ENCODE peak calls at places on chromosomes 1 and 21, in seven cellular contexts. D is lung; R is colonic mucosa; X is heart right ventricle; T is CD8-positive, alpha-beta T cell; P is endothelial cell of umbilical vein; K is body of pancreas. G is an unnamed sample. For H3K36me3, the result is how much of the 10 kb centered on the place peaks cover.

GRCh38 chr21:42520628-42521253 is 7.1 kb downstream of the SLC37A1 start:
- DNase-seq in T (no peak), R (no peak), P (no peak), X (no peak), D (no peak), K (no peak), G (no peak)

GRCh38 chr1:202462342-202463076 is 114.0 kb downstream of the PPP1R12B start:
- DNase-seq in X (peak), R (peak), T (no peak), D (peak), P (no peak), K (no peak), G (no peak)

GRCh38 chr1:107076846-107077245 is 20.4 kb downstream of the PRMT6 start:
- DNase-seq in T (no peak), R (no peak), K (no peak), D (no peak), X (no peak), P (no peak), G (no peak)

GRCh38 chr21:31273278-31273677 is 70.8 kb downstream of the TIAM1 start:
- DNase-seq in T (no peak), P (no peak), K (no peak), X (no peak), R (no peak), D (no peak), G (no peak)

GRCh38 chr1:69535490-69535889 is 32.2 kb upstream of the LRRC7 start:
- DNase-seq in T (no peak), X (no peak), K (no peak), R (no peak), D (no peak), P (no peak), G (no peak)

GRCh38 chr1:31310131-31310530 is 13.3 kb downstream of the ZCCHC17 start:
- DNase-seq in K (no peak), X (no peak), R (no peak), D (no peak), P (no peak), T (no peak), G (no peak)

GRCh38 chr1:212624976-212625501 is 16.5 kb downstream of the ATF3 start:
- DNase-seq in P (no peak), K (no peak), T (no peak), X (no peak), R (no peak), D (no peak), G (no peak)

GRCh38 chr21:44485254-44485793 is 30.0 kb downstream of the LRRC3 start:
- DNase-seq in D (peak), K (no peak), X (no peak), R (peak), P (peak), T (peak), G (peak)

GRCh38 chr1:53740621-53741105 is 1.7 kb upstream of the GLIS1 start:
- DNase-seq in P (no peak), R (no peak), K (no peak), T (no peak), X (no peak), D (no peak), G (no peak)

GRCh38 chr1:86779308-86780191 is 75.2 kb downstream of the SH3GLB1 start:
- DNase-seq in R (peak), P (peak), D (peak), X (no peak), T (no peak), K (no peak), G (no peak)

GRCh38 chr1:6124341-6124740 is 55.8 kb downstream of the CHD5 start:
- DNase-seq in K (no peak), P (no peak), X (no peak), T (no peak), R (no peak), D (no peak), G (no peak)

GRCh38 chr1:54170961-54171460 is 18.2 kb upstream of the CDCP2 start:
- DNase-seq in K (no peak), P (no peak), T (no peak), X (no peak), R (no peak), D (no peak), G (no peak)

GRCh38 chr1:53141487-53142055 is 867 bp downstream of the SLC1A7 start:
- DNase-seq in T (no peak), R (no peak), X (no peak), P (no peak), K (no peak), D (no peak), G (no peak)

GRCh38 chr21:36909901-36910561 is 56.4 kb downstream of the HLCS start:
- DNase-seq in X (no peak), T (no peak), R (no peak), P (peak), D (no peak), K (no peak), G (peak)

GRCh38 chr1:184533049-184533448 is 146.2 kb downstream of the C1orf21 start:
- DNase-seq in X (no peak), T (no peak), R (no peak), K (no peak), D (no peak), P (no peak), G (no peak)

GRCh38 chr1:26677306-26678115 is 18.3 kb upstream of the ARID1A start:
- DNase-seq in K (peak), T (peak), D (peak), P (peak), X (peak), R (peak), G (peak)

GRCh38 chr1:187413770-187414169 is 585.0 kb downstream of the PLA2G4A start:
- DNase-seq in T (no peak), D (no peak), P (peak), R (no peak), K (no peak), X (no peak), G (no peak)

GRCh38 chr1:101410048-101410878 is 173.4 kb downstream of the S1PR1 start:
- DNase-seq in X (no peak), P (peak), K (no peak), R (no peak), D (no peak), T (no peak), G (no peak)

GRCh38 chr21:42570841-42571387 is 57.3 kb downstream of the SLC37A1 start:
- DNase-seq in P (no peak), R (peak), X (no peak), T (no peak), D (no peak), K (peak), G (no peak)

GRCh38 chr1:3527774-3528173 is 73.3 kb downstream of the ARHGEF16 start:
- DNase-seq in D (no peak), X (no peak), K (no peak), R (no peak), T (no peak), P (no peak), G (no peak)

GRCh38 chr1:172360511-172360910 is 60.0 kb upstream of the C1orf105 start:
- DNase-seq in X (no peak), P (peak), R (peak), T (no peak), K (no peak), D (no peak), G (no peak)

GRCh38 chr1:99886841-99887240 is 36.7 kb downstream of the AGL start:
- DNase-seq in K (no peak), P (no peak), D (no peak), T (no peak), X (no peak), R (no peak), G (no peak)

GRCh38 chr1:64836792-64837191 is 91.9 kb downstream of the RAVER2 start:
- DNase-seq in D (no peak), X (no peak), R (no peak), P (peak), K (no peak), T (no peak), G (no peak)

GRCh38 chr1:203367051-203367450 is 16.1 kb upstream of the FMOD start:
- DNase-seq in P (no peak), D (no peak), X (no peak), K (no peak), T (no peak), R (no peak), G (no peak)

GRCh38 chr1:163265547-163265946 is 56.2 kb upstream of the NUF2 start:
- DNase-seq in K (no peak), T (no peak), R (no peak), D (no peak), X (no peak), P (no peak), G (no peak)

GRCh38 chr1:164617607-164618564 is 58.9 kb downstream of the PBX1 start:
- DNase-seq in P (peak), K (peak), R (peak), D (peak), X (no peak), T (no peak), G (no peak)

GRCh38 chr1:68973459-68974244 is 476.8 kb upstream of the DEPDC1 start:
- DNase-seq in K (no peak), P (no peak), R (no peak), T (no peak), D (no peak), X (no peak), G (no peak)

GRCh38 chr21:39238275-39238674 is 55.0 kb upstream of the PSMG1 start:
- DNase-seq in T (no peak), X (no peak), K (no peak), R (no peak), P (no peak), D (no peak), G (no peak)

GRCh38 chr1:108066808-108067207 is 101.8 kb upstream of the VAV3 start:
- DNase-seq in R (no peak), K (no peak), P (no peak), X (no peak), D (no peak), T (no peak), G (no peak)

GRCh38 chr1:172658871-172659453 is at the start of gene FASLG:
- DNase-seq in P (no peak), D (no peak), X (no peak), R (no peak), K (no peak), T (peak), G (peak)

GRCh38 chr1:47996060-47996405 is 1.2 kb downstream of the TRABD2B start:
- DNase-seq in R (no peak), X (no peak), K (no peak), D (no peak), P (no peak), T (no peak), G (no peak)

GRCh38 chr1:200487650-200488049 is 77.8 kb upstream of the ZNF281 start:
- DNase-seq in X (no peak), K (no peak), P (peak), D (peak), T (no peak), R (no peak), G (no peak)

GRCh38 chr21:32403201-32403701 is 9.3 kb upstream of the EVA1C start:
- DNase-seq in X (peak), R (peak), P (peak), K (peak), D (peak), T (peak), G (peak)

GRCh38 chr21:46048926-46049889 is 48.7 kb upstream of the COL6A2 start:
- DNase-seq in K (peak), X (peak), P (no peak), T (no peak), D (peak), R (peak), G (no peak)

GRCh38 chr1:240404286-240404685 is 207.7 kb downstream of the GREM2 start:
- DNase-seq in K (no peak), D (no peak), R (no peak), P (no peak), X (no peak), T (no peak), G (no peak)
- H3K27ac ChIP-seq in K (no peak), D (no peak), R (no peak), P (no peak), X (no peak), T (no peak), G (no peak)

GRCh38 chr1:230371923-230372703 is 54.0 kb downstream of the PGBD5 start:
- DNase-seq in T (no peak), P (no peak), D (no peak), X (no peak), R (no peak), K (no peak), G (no peak)
- H3K4me3 ChIP-seq in T (no peak), P (no peak), D (no peak), X (no peak), R (peak), K (no peak), G (no peak)

GRCh38 chr1:224704409-224704735 is 88.3 kb downstream of the CNIH3 start:
- DNase-seq in T (no peak), X (no peak), P (no peak), R (no peak), D (no peak), K (no peak), G (no peak)
- H3K36me3 ChIP-seq in T (under half), X (under half), P (under half), R (under half), D (under half), K (under half), G (under half)

GRCh38 chr1:208158640-208159541 is 85.3 kb downstream of the PLXNA2 start:
- DNase-seq in X (no peak), D (no peak), K (no peak), T (no peak), R (peak), P (peak), G (no peak)
- H3K27ac ChIP-seq in X (peak), D (no peak), K (peak), T (no peak), R (peak), P (peak), G (no peak)

GRCh38 chr1:17441993-17442357 is 2.5 kb upstream of the RCC2 start:
- DNase-seq in X (no peak), T (no peak), P (no peak), K (no peak), D (no peak), R (no peak), G (no peak)

GRCh38 chr1:17440074-17440826 is 773 bp upstream of the RCC2 start:
- DNase-seq in R (no peak), K (no peak), X (no peak), T (no peak), P (no peak), D (no peak), G (no peak)

GRCh38 chr1:17442841-17443240 is 3.4 kb upstream of the RCC2 start:
- DNase-seq in X (no peak), T (no peak), K (no peak), R (no peak), D (no peak), P (no peak), G (no peak)

GRCh38 chr1:17440827-17441168 is 1.3 kb upstream of the RCC2 start:
- DNase-seq in D (no peak), K (no peak), P (no peak), X (no peak), R (no peak), T (no peak), G (no peak)

GRCh38 chr1:17441265-17441992 is 2.0 kb upstream of the RCC2 start:
- DNase-seq in R (no peak), X (no peak), K (no peak), T (no peak), D (no peak), P (no peak), G (no peak)
- H3K4me3 ChIP-seq in R (no peak), X (no peak), K (no peak), T (no peak), D (no peak), P (no peak), G (no peak)

DNA sequence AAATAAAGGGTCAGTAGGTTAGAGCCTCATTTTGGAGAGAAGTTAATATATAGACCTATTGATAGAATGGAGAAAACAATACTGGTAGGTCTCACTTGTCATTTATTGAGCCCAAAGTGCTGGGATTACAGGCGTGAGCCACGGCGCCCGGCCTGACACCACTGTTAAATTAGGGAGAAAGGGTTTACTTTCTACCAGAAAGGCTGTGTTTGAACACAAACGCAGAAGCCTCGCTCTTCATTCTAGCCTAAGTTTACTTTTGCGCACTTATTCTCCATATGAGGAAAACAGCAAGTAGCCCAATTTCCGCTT is 710 bp upstream of the PRPF3 start:
- DNase-seq in K (no peak), R (no peak), T (no peak), D (no peak), P (peak), X (no peak), G (peak)
- H3K36me3 ChIP-seq in K (under half), R (under half), T (under half), D (under half), P (under half), X (under half), G (under half)